ENCODE peak calls at places on chromosomes 16 and 17, in five cellular contexts. O, F, Y, B and H are unnamed samples.

GRCh38 chr17:61669522-61669921 is 78.5 kb upstream of the NACA2 start:
- DNase-seq in Y (no peak), B (no peak), F (no peak), O (no peak), H (no peak)

GRCh38 chr16:72947379-72948237 is 100.3 kb downstream of the ZFHX3 start:
- DNase-seq in O (no peak), F (no peak), B (peak), Y (no peak), H (no peak)

GRCh38 chr17:70636517-70637133 is 467.3 kb downstream of the KCNJ2 start:
- DNase-seq in Y (no peak), O (no peak), B (peak), F (no peak), H (peak)

GRCh38 chr17:80717661-80718060 is 173.0 kb downstream of the RPTOR start:
- DNase-seq in B (no peak), Y (no peak), O (no peak), F (no peak), H (no peak)

GRCh38 chr17:49439305-49439672 is 24.6 kb upstream of the PHB1 start:
- DNase-seq in O (no peak), Y (no peak), F (no peak), B (no peak), H (no peak)

GRCh38 chr16:2213817-2214720 is 571 bp downstream of the PGP start:
- DNase-seq in F (no peak), B (no peak), Y (no peak), O (no peak), H (no peak)

GRCh38 chr16:9072806-9073341 is 18.6 kb upstream of the HAPSTR1 start:
- DNase-seq in F (no peak), O (no peak), B (peak), Y (no peak), H (peak)

GRCh38 chr17:64152428-64153125 is 22.6 kb upstream of the ERN1 start:
- DNase-seq in O (no peak), F (no peak), B (no peak), Y (no peak), H (no peak)

GRCh38 chr17:7781467-7781866 is 52.5 kb upstream of the KDM6B start:
- DNase-seq in F (no peak), Y (no peak), O (no peak), B (no peak), H (peak)

GRCh38 chr17:63961355-63962207 is 11.1 kb downstream of the SCN4A start:
- DNase-seq in O (peak), Y (peak), F (no peak), B (peak), H (peak)

GRCh38 chr17:40556198-40556661 is 9.0 kb downstream of the CCR7 start:
- DNase-seq in B (no peak), Y (no peak), F (no peak), O (no peak), H (no peak)

GRCh38 chr16:85757341-85757822 is 6.5 kb upstream of the C16orf74 start:
- DNase-seq in F (no peak), B (no peak), O (no peak), Y (no peak), H (peak)

GRCh38 chr17:82065193-82065637 is 389 bp downstream of the DUS1L start:
- DNase-seq in B (no peak), Y (peak), O (peak), F (no peak), H (peak)

GRCh38 chr17:6757747-6758146 is 1.9 kb downstream of the XAF1 start:
- DNase-seq in O (no peak), F (no peak), Y (no peak), B (no peak), H (no peak)

GRCh38 chr17:49700956-49701355 is 6.8 kb downstream of the SLC35B1 start:
- DNase-seq in Y (no peak), B (no peak), F (no peak), O (no peak), H (no peak)

GRCh38 chr17:56230660-56231059 is 77.4 kb downstream of the ANKFN1 start:
- DNase-seq in Y (no peak), F (no peak), O (no peak), B (peak), H (peak)

GRCh38 chr16:67182288-67182687 is 1.5 kb downstream of the MATCAP1 start:
- DNase-seq in F (no peak), Y (no peak), B (no peak), O (no peak), H (no peak)

GRCh38 chr17:266701-267656 is 85.5 kb upstream of the DOC2B start:
- DNase-seq in B (peak), Y (no peak), F (no peak), O (no peak), H (no peak)

GRCh38 chr17:8151120-8151640 is 1.0 kb downstream of the PER1 start:
- DNase-seq in Y (peak), B (peak), F (peak), O (peak), H (peak)

GRCh38 chr17:63785556-63785955 is 11.6 kb downstream of the DDX42 start:
- DNase-seq in Y (no peak), O (no peak), F (no peak), B (peak), H (peak)

GRCh38 chr17:882827-883585 is 96.6 kb downstream of the NXN start:
- DNase-seq in B (peak), Y (no peak), O (no peak), F (no peak), H (peak)

GRCh38 chr17:36850794-36851193 is 86.5 kb upstream of the LHX1 start:
- DNase-seq in B (peak), O (no peak), Y (no peak), F (no peak), H (peak)

GRCh38 chr16:24208710-24209109 is 47.4 kb upstream of the CACNG3 start:
- DNase-seq in Y (no peak), F (peak), O (no peak), B (no peak), H (no peak)

GRCh38 chr17:73401911-73402310 is 90.1 kb upstream of the CDC42EP4 start:
- DNase-seq in O (peak), F (no peak), B (no peak), Y (no peak), H (no peak)

GRCh38 chr17:9924735-9925191 is 19.7 kb upstream of the RCVRN start:
- DNase-seq in O (no peak), Y (no peak), F (peak), B (peak), H (peak)